ENCODE peak calls at places on chromosomes 16 and 17, in four cellular contexts. L is GM12878, N is K562, Y is H1. S is an unnamed sample.

GRCh38 chr17:48294989-48295892 is 134.8 kb downstream of the SKAP1 start:
- DNase-seq in L (peak), N (no peak), Y (no peak), S (no peak)

GRCh38 chr16:70604407-70605283 is 41.7 kb upstream of the IL34 start:
- DNase-seq in L (no peak), N (no peak), Y (no peak), S (no peak)

GRCh38 chr17:29977836-29978235 is 36.4 kb downstream of the EFCAB5 start:
- DNase-seq in L (no peak), N (no peak), Y (no peak), S (no peak)

GRCh38 chr17:58267347-58268324 is 13.1 kb downstream of the MPO start:
- DNase-seq in L (no peak), N (no peak), Y (peak), S (no peak)

GRCh38 chr17:75487351-75488070 is 27.8 kb downstream of the CASKIN2 start:
- DNase-seq in L (no peak), N (peak), Y (no peak), S (no peak)

GRCh38 chr16:22945361-22945760 is 131.4 kb downstream of the HS3ST2 start:
- DNase-seq in L (no peak), N (no peak), Y (no peak), S (no peak)

GRCh38 chr16:27179500-27180072 is 23.7 kb upstream of the KDM8 start:
- DNase-seq in L (peak), N (peak), Y (peak), S (peak)

GRCh38 chr17:38464723-38465419 is 36.6 kb downstream of the ARHGAP23 start:
- DNase-seq in L (no peak), N (peak), Y (no peak), S (no peak)

GRCh38 chr17:61219460-61219859 is 180.2 kb upstream of the TBX2 start:
- DNase-seq in L (no peak), N (no peak), Y (no peak), S (no peak)

GRCh38 chr17:30920683-30921543 is 832 bp upstream of the ADAP2 start:
- DNase-seq in L (no peak), N (no peak), Y (no peak), S (no peak)

GRCh38 chr16:12416136-12416787 is 387.4 kb downstream of the CPPED1 start:
- DNase-seq in L (no peak), N (peak), Y (no peak), S (no peak)

GRCh38 chr16:53041196-53041977 is 11.3 kb downstream of the CHD9NB start:
- DNase-seq in L (no peak), N (no peak), Y (peak), S (peak)

GRCh38 chr16:59880626-59881025 is 1146.5 kb upstream of the GOT2 start:
- DNase-seq in L (no peak), N (no peak), Y (no peak), S (no peak)

GRCh38 chr16:30397056-30397455 is 1.8 kb downstream of the ZNF48 start:
- DNase-seq in L (no peak), N (peak), Y (no peak), S (no peak)

DNA sequence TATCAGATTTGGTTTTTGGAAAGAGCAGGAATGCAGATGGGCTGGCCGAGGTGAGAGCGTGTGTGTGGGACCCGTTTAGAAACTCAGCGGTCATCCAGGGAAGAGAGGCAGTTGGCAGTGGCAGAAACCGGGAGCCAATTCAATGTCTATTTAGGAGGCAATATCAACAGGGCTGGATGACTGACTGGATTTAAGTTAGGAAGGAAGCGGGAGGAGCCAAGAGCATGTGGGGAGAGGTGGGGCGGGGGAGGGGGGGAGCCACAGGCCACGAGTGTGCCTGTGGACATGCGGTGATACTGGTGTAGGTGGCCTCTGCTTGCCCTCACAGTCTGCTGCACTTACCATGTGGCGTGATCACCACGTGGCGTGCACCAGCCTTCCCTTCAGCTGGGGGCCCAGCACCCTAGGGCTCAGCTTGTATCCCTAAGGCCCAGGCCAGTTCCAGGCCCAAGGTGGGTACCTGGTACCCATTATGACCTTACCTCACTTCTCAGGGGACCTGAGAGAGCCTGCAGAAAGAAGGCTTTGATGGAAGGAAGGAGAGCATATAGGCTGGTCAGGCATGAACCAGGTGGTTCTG is 10.8 kb upstream of the TPPP3 start:
- DNase-seq in L (no peak), N (peak), Y (no peak), S (no peak)
- TF ChIP-seq POLR2AphosphoS5 in L (no peak), N (no peak), Y (no peak), S (no peak)

DNA sequence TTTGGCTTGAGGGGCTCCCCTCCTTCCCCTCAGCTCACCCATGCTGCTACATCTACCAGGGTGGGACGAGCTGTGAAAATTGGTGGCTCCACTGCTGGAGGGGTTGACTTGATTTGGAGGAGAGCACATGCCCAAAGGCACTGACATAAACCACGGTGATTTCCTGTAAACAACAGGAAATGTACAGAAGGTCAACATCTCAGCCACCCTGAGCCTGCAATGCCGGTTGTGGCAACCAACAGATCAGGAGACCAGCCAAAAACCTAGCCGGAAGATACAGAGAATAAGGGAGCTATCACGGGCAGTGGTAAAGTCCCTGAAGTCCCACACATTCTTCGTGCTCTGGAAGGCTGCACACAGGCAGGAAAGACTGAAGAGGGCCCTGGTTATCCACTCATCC is 56.3 kb downstream of the ADCY9 start:
- DNase-seq in L (no peak), N (no peak), Y (no peak), S (no peak)
- TF ChIP-seq HDAC6 in L (no peak), N (no peak), Y (no peak), S (no peak)

GRCh38 chr16:81053761-81054160 is 18.1 kb downstream of the ATMIN start:
- DNase-seq in L (no peak), N (no peak), Y (no peak), S (no peak)
- TF ChIP-seq YY1 in L (no peak), N (no peak), Y (no peak), S (no peak)

DNA sequence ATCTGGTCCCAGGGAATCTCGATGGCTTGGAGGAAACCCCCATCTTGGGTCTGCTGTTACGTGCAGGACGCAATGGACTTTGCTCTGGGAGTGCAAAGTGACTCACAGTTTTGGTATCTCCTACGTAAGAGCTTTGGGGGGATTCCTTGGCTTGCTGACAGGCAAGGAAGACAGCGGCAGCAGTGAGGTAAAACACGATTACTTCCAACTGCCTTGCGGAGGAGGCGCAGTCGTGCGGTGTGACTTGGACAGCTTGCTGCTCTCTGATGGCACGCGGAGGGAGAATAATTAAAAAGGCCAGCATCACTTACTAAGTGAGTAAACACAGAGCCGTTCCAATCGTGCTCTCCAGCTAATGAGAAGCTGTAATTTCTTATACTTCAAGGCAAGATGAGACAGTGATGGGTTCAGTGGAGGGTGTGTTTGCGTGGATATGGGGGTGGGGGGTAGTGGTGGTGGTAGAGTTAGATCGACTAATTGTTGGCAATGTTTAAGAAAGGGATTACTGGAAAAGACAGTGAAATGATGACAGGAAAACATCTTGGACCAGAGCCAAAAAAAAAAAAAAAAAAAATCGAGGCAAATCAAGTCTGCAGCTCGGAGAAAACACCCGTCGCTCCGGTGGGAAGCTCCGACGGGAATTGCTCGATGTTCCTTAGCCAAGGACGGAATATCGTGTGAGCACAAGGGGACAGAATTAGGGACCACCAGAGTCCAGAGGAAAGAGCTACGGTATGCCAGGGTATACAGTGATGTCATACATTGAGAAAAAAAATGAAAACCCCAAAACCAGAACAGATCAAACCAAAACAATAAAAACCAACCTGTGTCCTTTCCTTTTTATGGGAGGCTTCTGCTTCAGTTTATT is 184.9 kb upstream of the ZFHX3 start:
- DNase-seq in L (no peak), N (no peak), Y (no peak), S (peak)
- TF ChIP-seq POLR2AphosphoS5 in L (no peak), N (no peak), Y (no peak), S (no peak)

DNA sequence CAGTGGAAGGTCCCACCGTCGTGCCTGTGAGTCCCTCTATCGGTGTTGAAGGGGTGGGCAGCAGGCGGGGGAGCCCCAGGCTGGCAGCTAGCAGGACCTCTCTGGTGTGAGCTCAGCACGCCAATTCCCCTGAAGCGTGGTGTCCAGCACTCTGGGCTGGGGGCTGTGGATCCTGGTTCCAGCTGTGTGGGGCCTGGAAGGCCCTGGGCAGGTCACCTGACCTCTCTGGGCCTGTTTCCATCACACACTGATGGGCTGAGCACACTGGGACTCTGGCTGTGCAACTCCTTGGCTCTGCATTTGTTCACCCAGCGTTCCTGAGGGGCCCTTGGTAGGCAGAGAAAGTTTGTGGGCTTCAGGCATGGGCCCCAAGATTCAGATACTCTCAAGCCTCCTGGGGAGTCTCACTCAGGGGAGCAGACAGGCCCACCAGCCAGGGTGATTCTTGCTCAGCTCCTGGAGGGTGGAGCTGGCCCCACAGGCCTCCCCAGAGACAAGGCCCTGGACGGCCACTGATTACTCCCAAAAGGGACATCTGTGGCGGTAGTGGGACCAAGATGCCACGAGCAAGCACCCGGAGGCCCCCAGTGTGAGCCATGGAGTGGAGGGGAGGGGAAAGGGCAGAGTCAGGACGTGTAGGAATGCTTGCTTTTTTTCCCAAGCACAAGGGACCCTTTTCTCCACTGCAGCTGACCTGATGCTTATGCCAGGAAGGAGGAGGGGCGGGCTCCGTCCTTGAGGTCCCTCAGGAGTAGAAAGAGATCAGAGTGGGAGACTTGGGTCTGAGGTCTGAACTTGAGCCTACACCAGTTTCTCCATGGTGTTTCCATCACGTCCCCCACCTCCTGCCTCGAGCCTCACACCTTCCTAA is 8.5 kb downstream of the SCGB1C2 start:
- DNase-seq in L (no peak), N (no peak), Y (peak), S (no peak)
- TF ChIP-seq HDAC6 in L (no peak), N (no peak), Y (no peak), S (no peak)

DNA sequence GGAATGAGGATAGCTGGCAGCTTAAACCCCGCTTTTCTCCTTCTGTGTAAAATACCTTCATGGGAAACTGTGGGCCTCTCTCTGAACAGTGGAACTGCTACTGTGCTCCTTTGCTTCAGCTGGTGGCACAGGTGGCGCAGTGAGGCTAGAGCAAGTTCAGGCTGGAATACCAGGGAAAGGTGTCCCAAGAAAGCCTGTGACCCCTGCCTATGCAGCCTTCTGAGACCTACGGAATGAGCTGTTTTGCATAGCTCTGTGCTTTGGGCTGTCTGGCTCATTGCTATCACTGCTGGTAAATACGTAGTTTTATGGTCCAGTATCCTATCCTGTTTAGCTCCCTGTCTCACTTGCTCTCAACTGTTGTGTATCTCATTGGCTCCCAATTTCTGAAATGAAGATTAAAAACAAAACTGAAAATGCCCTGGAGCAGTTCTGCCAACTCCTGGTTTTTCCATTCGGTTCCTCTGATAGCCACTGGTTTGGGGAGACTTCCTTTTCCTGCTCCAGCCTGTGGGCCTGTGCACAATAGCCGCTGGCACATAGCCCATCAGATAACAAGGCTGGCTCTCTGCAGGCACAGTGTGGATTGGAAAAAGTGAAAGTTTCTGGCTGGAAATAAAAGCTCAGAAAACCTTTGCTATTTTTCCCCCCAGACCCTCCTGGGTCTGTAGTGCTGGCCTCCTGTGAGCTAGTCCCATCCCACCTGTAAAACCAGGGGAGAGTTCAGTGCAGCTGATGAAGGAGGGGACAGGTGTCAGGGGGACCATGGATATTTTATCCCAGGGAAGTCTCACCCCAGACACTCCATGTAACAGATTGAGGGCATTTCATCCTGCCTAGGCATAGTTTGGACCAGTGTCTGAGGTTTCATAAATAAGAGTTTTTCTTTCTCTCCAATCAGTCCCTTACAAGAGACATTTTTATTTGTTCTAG is 24.1 kb downstream of the LIMD2 start:
- DNase-seq in L (no peak), N (peak), Y (no peak), S (peak)
- TF ChIP-seq YY1 in L (no peak), N (no peak), Y (no peak), S (no peak)

GRCh38 chr16:10736926-10737625 is 6.6 kb upstream of the NUBP1 start:
- DNase-seq in L (peak), N (peak), Y (peak), S (peak)

GRCh38 chr16:10740000-10740844 is 3.4 kb upstream of the NUBP1 start:
- DNase-seq in L (no peak), N (no peak), Y (no peak), S (no peak)

GRCh38 chr16:10740845-10741208 is 2.8 kb upstream of the NUBP1 start:
- DNase-seq in L (no peak), N (no peak), Y (no peak), S (no peak)

GRCh38 chr16:10741844-10742243 is 1.8 kb upstream of the NUBP1 start:
- DNase-seq in L (no peak), N (no peak), Y (no peak), S (no peak)

GRCh38 chr16:10738231-10739077 is 5.2 kb upstream of the NUBP1 start:
- DNase-seq in L (peak), N (peak), Y (no peak), S (peak)
- TF ChIP-seq POLR2AphosphoS5 in L (no peak), N (no peak), Y (no peak), S (no peak)